ENCODE peak calls at places on chromosome 10, in four cellular contexts. D is breast epithelium, K is neural progenitor cell, L is progenitor cell of endocrine pancreas. C is an unnamed sample.

GRCh38 chr10:79145517-79146470 is 77.0 kb downstream of the ZMIZ1 start:
- DNase-seq in D (no peak), K (no peak), L (no peak), C (no peak)

GRCh38 chr10:85667638-85668233 is 698.9 kb downstream of the GRID1 start:
- DNase-seq in D (no peak), K (peak; percentile 67), L (no peak), C (no peak)

GRCh38 chr10:50325449-50326188 is 74.3 kb upstream of the ASAH2 start:
- DNase-seq in D (no peak), K (no peak), L (no peak), C (no peak)

GRCh38 chr10:33249659-33250058 is 84.8 kb downstream of the NRP1 start:
- DNase-seq in D (no peak), K (no peak), L (no peak), C (no peak)

GRCh38 chr10:78277734-78278404 is 244.2 kb downstream of the RPS24 start:
- DNase-seq in D (no peak), K (no peak), L (no peak), C (no peak)

GRCh38 chr10:53123311-53123710 is 350.7 kb upstream of the MBL2 start:
- DNase-seq in D (no peak), K (no peak), L (no peak), C (no peak)

GRCh38 chr10:70212277-70212676 is 21.0 kb downstream of the PPA1 start:
- DNase-seq in D (no peak), K (no peak), L (no peak), C (no peak)

GRCh38 chr10:86300399-86300925 is 66.1 kb downstream of the GRID1 start:
- DNase-seq in D (peak; percentile 10), K (no peak), L (no peak), C (no peak)

GRCh38 chr10:59006511-59007306 is 169.7 kb upstream of the PHYHIPL start:
- DNase-seq in D (no peak), K (no peak), L (no peak), C (peak; percentile 4)

GRCh38 chr10:26334932-26335573 is 103.1 kb upstream of the APBB1IP start:
- DNase-seq in D (no peak), K (peak; percentile 81), L (peak; percentile 28), C (peak; percentile 35)

GRCh38 chr10:11036424-11037011 is 18.8 kb downstream of the CELF2 start:
- DNase-seq in D (no peak), K (peak; percentile 59), L (peak; percentile 34), C (peak; percentile 87)

GRCh38 chr10:30985552-30985951 is 46.1 kb downstream of the ZNF438 start:
- DNase-seq in D (no peak), K (no peak), L (no peak), C (no peak)

GRCh38 chr10:113648478-113648877 is 15.4 kb downstream of the NRAP start:
- DNase-seq in D (no peak), K (no peak), L (no peak), C (no peak)

GRCh38 chr10:71865561-71866041 is 14.6 kb upstream of the PSAP start:
- DNase-seq in D (no peak), K (no peak), L (no peak), C (no peak)

GRCh38 chr10:12675171-12675570 is 325.8 kb downstream of the CAMK1D start:
- DNase-seq in D (no peak), K (no peak), L (no peak), C (no peak)

GRCh38 chr10:97037365-97038361 is 148.1 kb downstream of the SLIT1 start:
- DNase-seq in D (peak; percentile 66), K (peak; percentile 89), L (peak; percentile 72), C (no peak)

GRCh38 chr10:30557884-30558283 is 71.7 kb downstream of the LYZL2 start:
- DNase-seq in D (no peak), K (no peak), L (no peak), C (no peak)

GRCh38 chr10:30045961-30046360 is 13.4 kb downstream of the JCAD start:
- DNase-seq in D (no peak), K (no peak), L (no peak), C (no peak)

GRCh38 chr10:126130291-126130710 is 233.9 kb downstream of the FANK1 start:
- DNase-seq in D (no peak), K (no peak), L (no peak), C (no peak)

GRCh38 chr10:79380125-79380917 is 33.1 kb downstream of the PPIF start:
- DNase-seq in D (no peak), K (no peak), L (peak; percentile 8), C (peak; percentile 38)

GRCh38 chr10:63521389-63522128 is at the start of gene REEP3:
- DNase-seq in D (peak; percentile 57), K (peak; percentile 95), L (peak; percentile 46), C (peak; percentile 59)

GRCh38 chr10:120221873-120222485 is 235.0 kb upstream of the PLPP4 start:
- DNase-seq in D (no peak), K (peak; percentile 64), L (peak; percentile 24), C (peak; percentile 75)
- TF ChIP-seq CTCF in D (no peak), K (peak; percentile 61), L (peak; percentile 69), C (peak; percentile 24)

DNA sequence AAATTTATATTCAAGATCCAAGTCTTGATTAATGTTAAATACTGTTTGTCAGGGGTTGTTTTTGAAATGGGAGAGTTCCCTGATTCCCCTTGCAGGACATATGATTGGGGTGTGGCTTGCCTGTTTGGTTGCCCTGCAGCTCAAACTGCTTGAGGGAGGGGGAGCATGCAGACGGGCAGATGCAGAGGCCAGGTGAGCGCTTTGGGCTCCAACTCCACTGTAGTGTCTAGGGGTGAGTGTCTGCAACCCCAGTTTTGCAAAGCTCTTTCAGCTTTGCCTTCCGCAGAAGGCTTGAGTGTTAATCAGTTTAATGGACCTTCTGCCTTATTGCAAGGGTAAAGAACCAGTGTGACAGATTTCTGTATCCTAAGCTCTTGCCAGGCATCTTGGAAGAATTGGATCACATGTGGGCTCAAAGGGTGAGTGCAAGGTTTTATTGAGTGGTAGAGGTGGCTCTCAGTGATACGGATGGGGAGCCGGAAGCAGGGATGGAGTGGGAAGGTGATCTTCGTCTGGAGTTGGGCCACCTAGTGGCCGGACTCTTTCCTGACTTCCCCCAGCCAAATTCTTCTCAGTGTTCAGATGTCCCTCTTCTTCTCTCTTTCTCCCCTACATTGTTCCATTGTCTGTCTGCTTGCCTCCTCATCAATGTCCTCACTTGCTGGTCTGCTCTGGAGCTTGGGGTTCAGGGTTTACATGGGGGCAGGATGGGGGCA is 479.7 kb downstream of the ATRNL1 start:
- DNase-seq in D (no peak), K (peak; percentile 42), L (no peak), C (no peak)
- TF ChIP-seq CTCF in D (no peak), K (peak; percentile 62), L (peak; percentile 54), C (no peak)

GRCh38 chr10:80535671-80536360 is 1.9 kb upstream of the SH2D4B start:
- DNase-seq in D (peak; percentile 69), K (peak; percentile 41), L (peak; percentile 29), C (peak; percentile 87)
- TF ChIP-seq CTCF in D (peak; percentile 20), K (peak; percentile 42), L (peak; percentile 67), C (peak; percentile 79)

DNA sequence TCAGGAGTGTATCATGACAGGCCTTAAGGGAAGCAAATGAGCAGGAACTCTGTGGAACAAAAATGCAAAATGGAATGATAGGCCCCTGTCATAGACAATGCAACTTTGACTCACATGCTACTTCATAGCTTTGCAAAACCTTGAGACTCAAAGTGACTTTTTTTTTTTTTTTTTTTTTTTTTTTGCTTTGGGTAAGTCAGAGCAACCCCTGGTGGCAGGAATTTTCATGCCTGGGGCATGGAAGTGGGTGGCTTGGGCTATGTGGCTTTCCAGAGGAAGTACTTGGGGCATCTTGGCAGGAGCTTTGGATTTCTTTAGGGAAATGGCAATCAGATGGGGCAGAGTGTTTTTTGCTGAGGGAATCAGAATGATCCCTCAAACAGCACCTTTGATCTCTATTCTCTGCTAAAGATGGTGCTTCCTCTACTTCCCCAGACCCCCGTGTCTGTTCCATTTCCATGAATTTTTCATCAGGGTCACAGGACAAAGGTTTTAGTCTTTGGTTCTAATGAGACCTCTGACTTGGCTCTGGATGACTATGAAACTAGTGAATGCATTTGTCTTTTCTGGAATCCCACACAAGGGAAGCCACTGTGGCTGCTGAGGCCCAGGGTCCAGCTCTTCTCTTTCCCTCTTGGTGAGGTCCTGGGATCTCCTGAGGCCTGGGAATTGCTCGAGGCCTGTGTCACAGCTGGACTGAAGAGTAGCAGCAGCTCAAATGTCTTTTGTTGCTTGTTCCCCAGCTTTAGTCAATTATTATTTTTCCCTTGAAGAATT is 62.8 kb downstream of the TACC2 start:
- DNase-seq in D (peak; percentile 85), K (peak; percentile 77), L (no peak), C (no peak)
- TF ChIP-seq CTCF in D (peak; percentile 82), K (peak; percentile 74), L (peak; percentile 65), C (peak; percentile 44)

GRCh38 chr10:48363617-48364355 is 57.3 kb downstream of the MAPK8 start:
- DNase-seq in D (no peak), K (peak; percentile 70), L (no peak), C (no peak)
- TF ChIP-seq CTCF in D (no peak), K (peak; percentile 76), L (peak; percentile 78), C (no peak)

GRCh38 chr10:115093776-115094361 is 704 bp downstream of the ATRNL1 start:
- DNase-seq in D (no peak), K (peak; percentile 51), L (peak; percentile 30), C (peak; percentile 34)
- TF ChIP-seq CTCF in D (no peak), K (peak; percentile 43), L (peak; percentile 46), C (no peak)

GRCh38 chr10:93142534-93142933 is 68.8 kb downstream of the CYP26A1 start:
- DNase-seq in D (no peak), K (no peak), L (no peak), C (no peak)
- TF ChIP-seq CTCF in D (no peak), K (peak; percentile 7), L (no peak), C (no peak)

GRCh38 chr10:20890491-20891337 is 6.4 kb downstream of the NEBL start:
- DNase-seq in D (no peak), K (no peak), L (no peak), C (no peak)

GRCh38 chr10:20890009-20890408 is 7.1 kb downstream of the NEBL start:
- DNase-seq in D (no peak), K (no peak), L (no peak), C (no peak)

GRCh38 chr10:20891338-20891714 is 5.8 kb downstream of the NEBL start:
- DNase-seq in D (no peak), K (no peak), L (no peak), C (no peak)

GRCh38 chr10:20887706-20888535 is 9.2 kb downstream of the NEBL start:
- DNase-seq in D (no peak), K (no peak), L (no peak), C (no peak)

DNA sequence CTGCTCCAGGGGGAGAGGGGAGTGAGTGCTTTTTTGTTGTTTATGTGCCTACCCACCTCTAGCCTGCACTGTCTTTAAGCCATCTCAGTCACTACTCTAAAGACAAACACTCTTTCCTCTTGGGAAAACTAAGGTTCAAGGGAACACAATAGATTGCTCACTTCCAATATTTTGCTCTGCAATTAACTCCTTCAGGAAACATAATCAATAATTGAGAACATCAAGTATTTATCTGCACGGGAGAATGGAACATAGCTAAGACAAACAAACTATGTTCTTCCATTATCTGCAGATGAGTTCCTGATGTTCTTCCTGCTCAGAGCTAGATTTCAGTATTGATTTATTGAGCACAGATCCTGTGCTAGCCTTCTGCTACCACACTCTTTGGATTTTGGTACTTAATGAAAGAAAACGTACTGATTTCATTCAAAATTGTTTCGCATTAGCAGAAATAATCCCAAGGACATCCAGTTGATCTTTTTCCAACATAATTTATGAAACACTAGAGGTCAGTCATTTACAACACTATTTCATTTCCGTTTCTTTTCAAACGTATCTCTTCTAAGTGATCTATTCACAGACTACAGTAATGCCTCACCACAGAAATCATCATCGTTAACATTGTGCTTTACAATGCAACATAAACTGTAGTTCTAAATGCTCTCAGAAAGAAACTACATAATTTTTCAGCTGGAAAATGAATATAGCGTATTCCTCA is 8.3 kb downstream of the NEBL start:
- DNase-seq in D (no peak), K (no peak), L (no peak), C (no peak)
- TF ChIP-seq CTCF in D (no peak), K (peak; percentile 9), L (no peak), C (no peak)

C was measured in mucosa of descending colon.